ENCODE peak calls at places on chromosomes 2 and 18, in four cellular contexts. One of them, this sample, is unnamed.
A peak's percentile ranks its signal among the peaks of the same experiment; 100 is the strongest.

GRCh38 chr2:207854484-207855386 is 85.0 kb upstream of the FZD5 start:
- DNase-seq in mesendoderm: no peak
- DNase-seq in IMR-90: peak; percentile 87
- DNase-seq in neuronal stem cell: no peak
- DNase-seq in this sample: no peak

GRCh38 chr2:29644949-29645348 is 276.4 kb downstream of the ALK start:
- DNase-seq in neuronal stem cell: no peak
- DNase-seq in mesendoderm: no peak
- DNase-seq in IMR-90: no peak
- DNase-seq in this sample: no peak

GRCh38 chr2:156565066-156565710 is 129.0 kb downstream of the GPD2 start:
- DNase-seq in mesendoderm: peak; percentile 85
- DNase-seq in IMR-90: peak; percentile 83
- DNase-seq in neuronal stem cell: no peak
- DNase-seq in this sample: peak; percentile 94

GRCh38 chr2:11543337-11544216 is 9.7 kb downstream of the GREB1 start:
- DNase-seq in neuronal stem cell: no peak
- DNase-seq in IMR-90: no peak
- DNase-seq in mesendoderm: no peak
- DNase-seq in this sample: no peak

GRCh38 chr2:108536133-108536780 is 2.0 kb downstream of the LIMS1 start:
- DNase-seq in mesendoderm: peak; percentile 42
- DNase-seq in IMR-90: peak; percentile 62
- DNase-seq in neuronal stem cell: no peak
- DNase-seq in this sample: peak; percentile 73

GRCh38 chr2:109260886-109261700 is 132.1 kb downstream of the SH3RF3 start:
- DNase-seq in neuronal stem cell: no peak
- DNase-seq in IMR-90: peak; percentile 34
- DNase-seq in mesendoderm: peak; percentile 61
- DNase-seq in this sample: no peak

GRCh38 chr2:138902239-138902871 is 122.2 kb upstream of the NXPH2 start:
- DNase-seq in neuronal stem cell: no peak
- DNase-seq in IMR-90: no peak
- DNase-seq in mesendoderm: no peak
- DNase-seq in this sample: no peak

GRCh38 chr2:16713011-16713423 is 47.4 kb upstream of the CYRIA start:
- DNase-seq in neuronal stem cell: no peak
- DNase-seq in IMR-90: no peak
- DNase-seq in mesendoderm: no peak
- DNase-seq in this sample: no peak

GRCh38 chr2:75153221-75153620 is 46.1 kb downstream of the TACR1 start:
- DNase-seq in IMR-90: no peak
- DNase-seq in neuronal stem cell: no peak
- DNase-seq in mesendoderm: no peak
- DNase-seq in this sample: no peak

GRCh38 chr2:159176555-159176954 is 109.9 kb downstream of the WDSUB1 start:
- DNase-seq in IMR-90: peak; percentile 5
- DNase-seq in neuronal stem cell: no peak
- DNase-seq in mesendoderm: no peak
- DNase-seq in this sample: no peak

GRCh38 chr18:6414118-6414722 is 491 bp downstream of the L3MBTL4 start:
- DNase-seq in mesendoderm: peak; percentile 42
- DNase-seq in IMR-90: no peak
- DNase-seq in neuronal stem cell: no peak
- DNase-seq in this sample: peak; percentile 33

GRCh38 chr18:21853972-21854563 is 113.5 kb downstream of the MIB1 start:
- DNase-seq in mesendoderm: no peak
- DNase-seq in neuronal stem cell: no peak
- DNase-seq in IMR-90: no peak
- DNase-seq in this sample: peak; percentile 18

GRCh38 chr2:100211517-100211916 is 69.1 kb upstream of the AFF3 start:
- DNase-seq in neuronal stem cell: no peak
- DNase-seq in mesendoderm: peak; percentile 46
- DNase-seq in IMR-90: no peak
- DNase-seq in this sample: peak; percentile 30

GRCh38 chr2:49044680-49045079 is 109.6 kb downstream of the FSHR start:
- DNase-seq in IMR-90: no peak
- DNase-seq in neuronal stem cell: peak; percentile 32
- DNase-seq in mesendoderm: peak; percentile 68
- DNase-seq in this sample: peak; percentile 5

GRCh38 chr2:161049571-161049970 is 110.7 kb upstream of the TANK start:
- DNase-seq in IMR-90: no peak
- DNase-seq in neuronal stem cell: no peak
- DNase-seq in mesendoderm: peak; percentile 7
- DNase-seq in this sample: peak; percentile 46

GRCh38 chr2:38113999-38114708 is 38.2 kb upstream of the CYP1B1 start:
- DNase-seq in neuronal stem cell: no peak
- DNase-seq in IMR-90: peak; percentile 51
- DNase-seq in mesendoderm: no peak
- DNase-seq in this sample: no peak

GRCh38 chr2:36399050-36399449 is 43.5 kb downstream of the CRIM1 start:
- DNase-seq in IMR-90: no peak
- DNase-seq in neuronal stem cell: no peak
- DNase-seq in mesendoderm: no peak
- DNase-seq in this sample: peak; percentile 25

GRCh38 chr2:101794141-101794540 is 96.6 kb downstream of the MAP4K4 start:
- DNase-seq in neuronal stem cell: no peak
- DNase-seq in mesendoderm: no peak
- DNase-seq in IMR-90: no peak
- DNase-seq in this sample: no peak

GRCh38 chr2:198991431-198991830 is 466.3 kb downstream of the SATB2 start:
- DNase-seq in IMR-90: no peak
- DNase-seq in neuronal stem cell: no peak
- DNase-seq in mesendoderm: no peak
- DNase-seq in this sample: no peak

GRCh38 chr2:182649316-182649715 is 66.7 kb upstream of the DNAJC10 start:
- DNase-seq in IMR-90: peak; percentile 46
- DNase-seq in mesendoderm: peak; percentile 78
- DNase-seq in neuronal stem cell: peak; percentile 12
- DNase-seq in this sample: peak; percentile 58

GRCh38 chr2:158745067-158745865 is 49.9 kb upstream of the DAPL1 start:
- DNase-seq in mesendoderm: peak; percentile 88
- DNase-seq in neuronal stem cell: peak; percentile 63
- DNase-seq in IMR-90: peak; percentile 74
- DNase-seq in this sample: peak; percentile 68

GRCh38 chr18:29925566-29925965 is 1117.0 kb downstream of the DSC3 start:
- DNase-seq in neuronal stem cell: no peak
- DNase-seq in IMR-90: no peak
- DNase-seq in mesendoderm: no peak
- DNase-seq in this sample: no peak

GRCh38 chr2:134389331-134389835 is 135.5 kb downstream of the MGAT5 start:
- DNase-seq in mesendoderm: no peak
- DNase-seq in neuronal stem cell: no peak
- DNase-seq in IMR-90: no peak
- DNase-seq in this sample: no peak

GRCh38 chr2:197453914-197454398 is 604 bp downstream of the COQ10B start:
- DNase-seq in neuronal stem cell: no peak
- DNase-seq in mesendoderm: peak; percentile 95
- DNase-seq in IMR-90: peak; percentile 96
- DNase-seq in this sample: no peak

GRCh38 chr2:168751104-168751768 is 51.2 kb upstream of the NOSTRIN start:
- DNase-seq in IMR-90: no peak
- DNase-seq in neuronal stem cell: no peak
- DNase-seq in mesendoderm: peak; percentile 60
- DNase-seq in this sample: peak; percentile 18

GRCh38 chr2:1162246-1162645 is 211.6 kb downstream of the SNTG2 start:
- DNase-seq in neuronal stem cell: no peak
- DNase-seq in mesendoderm: no peak
- DNase-seq in IMR-90: no peak
- DNase-seq in this sample: no peak

GRCh38 chr2:236177604-236177966 is 9.4 kb upstream of the GBX2 start:
- DNase-seq in IMR-90: peak; percentile 16
- DNase-seq in mesendoderm: peak; percentile 94
- DNase-seq in neuronal stem cell: peak; percentile 59
- DNase-seq in this sample: peak; percentile 29

GRCh38 chr2:189555243-189555642 is 25.3 kb downstream of the SLC40A1 start:
- DNase-seq in neuronal stem cell: no peak
- DNase-seq in mesendoderm: no peak
- DNase-seq in IMR-90: peak; percentile 28
- DNase-seq in this sample: no peak

GRCh38 chr2:9813312-9814128 is 29.8 kb upstream of the TAF1B start:
- DNase-seq in neuronal stem cell: peak; percentile 73
- DNase-seq in IMR-90: peak; percentile 51
- DNase-seq in mesendoderm: peak; percentile 84
- DNase-seq in this sample: peak; percentile 63
- H3K9ac ChIP-seq in neuronal stem cell: no peak overlapping the region
- H3K9ac ChIP-seq in IMR-90: no peak overlapping the region
- H3K9ac ChIP-seq in mesendoderm: peak overlapping the region; percentile 37
- H3K9ac ChIP-seq in this sample: peak overlapping the region; percentile 72

GRCh38 chr2:196277002-196277401 is 105.6 kb upstream of the STK17B start:
- DNase-seq in mesendoderm: peak; percentile 29
- DNase-seq in IMR-90: peak; percentile 64
- DNase-seq in neuronal stem cell: no peak
- DNase-seq in this sample: peak; percentile 59
- H3K4me3 ChIP-seq in mesendoderm: no peak overlapping the region
- H3K4me3 ChIP-seq in IMR-90: no peak overlapping the region
- H3K4me3 ChIP-seq in neuronal stem cell: no peak overlapping the region
- H3K4me3 ChIP-seq in this sample: no peak overlapping the region

DNA sequence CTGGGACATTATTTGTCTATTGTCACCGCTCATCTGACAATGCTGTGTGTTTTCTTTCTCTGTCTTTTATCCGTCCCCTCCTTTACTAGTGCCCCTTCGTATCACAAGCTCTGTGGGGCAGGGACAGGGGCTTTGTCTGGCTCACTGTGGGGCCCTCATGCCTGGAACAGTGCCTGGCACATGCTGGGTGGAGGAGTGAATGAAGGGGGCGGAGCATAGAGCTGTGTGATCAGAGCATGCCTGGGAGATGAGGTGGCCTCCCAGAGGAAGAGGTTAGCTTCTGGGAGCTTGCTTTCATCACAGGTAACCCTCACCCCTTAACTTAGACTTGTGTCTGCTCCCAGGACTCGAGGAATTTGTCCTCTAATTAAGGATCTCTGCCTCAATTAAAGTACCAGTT is 16.4 kb downstream of the MTCL1 start:
- DNase-seq in mesendoderm: peak; percentile 83
- DNase-seq in IMR-90: peak; percentile 69
- DNase-seq in neuronal stem cell: no peak
- DNase-seq in this sample: no peak
- H2BK15ac ChIP-seq in mesendoderm: no peak overlapping the region
- H2BK15ac ChIP-seq in IMR-90: no peak overlapping the region
- H2BK15ac ChIP-seq in neuronal stem cell: no peak overlapping the region
- H2BK15ac ChIP-seq in this sample: no peak overlapping the region

GRCh38 chr2:18137096-18137495 is 258.6 kb downstream of the KCNS3 start:
- DNase-seq in mesendoderm: no peak
- DNase-seq in neuronal stem cell: no peak
- DNase-seq in IMR-90: no peak
- DNase-seq in this sample: no peak
- H3K9ac ChIP-seq in mesendoderm: no peak overlapping the region
- H3K9ac ChIP-seq in neuronal stem cell: no peak overlapping the region
- H3K9ac ChIP-seq in IMR-90: no peak overlapping the region
- H3K9ac ChIP-seq in this sample: no peak overlapping the region

This sample was measured in mesenchymal stem cell.